ENCODE peak calls at places on chromosomes 7 and 10, in four cellular contexts. Q is nephron progenitor cell; L is stimulated activated CD4-positive, alpha-beta T cell treated with anti-CD3 and anti-CD28 coated beads, Interleukin-15, amount 100 ng/mL, for 24 hours; O is iPS-NIHi11. P is an unnamed sample.

GRCh38 chr10:121715076-121715475 is 116.8 kb upstream of the FGFR2 start:
- DNase-seq in O (no peak), L (no peak), Q (no peak), P (no peak)

GRCh38 chr10:131742371-131743000 is 158.3 kb upstream of the PPP2R2D start:
- DNase-seq in L (no peak), O (no peak), Q (no peak), P (no peak)

GRCh38 chr10:17199351-17199804 is 2.1 kb downstream of the TRDMT1 start:
- DNase-seq in O (no peak), L (no peak), Q (no peak), P (peak; percentile 7)

GRCh38 chr7:143458263-143458662 is 15.0 kb downstream of the TAS2R60 start:
- DNase-seq in Q (no peak), O (no peak), L (no peak), P (no peak)

GRCh38 chr10:114034943-114035645 is 8.6 kb upstream of the ADRB1 start:
- DNase-seq in Q (no peak), O (no peak), L (no peak), P (no peak)

GRCh38 chr10:70584941-70585544 is 17.5 kb downstream of the PRF1 start:
- DNase-seq in L (no peak), Q (peak; percentile 70), O (peak; percentile 90), P (peak; percentile 86)

GRCh38 chr7:122887198-122887597 is 938 bp upstream of the CADPS2 start:
- DNase-seq in O (peak; percentile 29), L (no peak), Q (peak; percentile 54), P (peak; percentile 48)

GRCh38 chr10:23345861-23346260 is 1.3 kb upstream of the C10orf67 start:
- DNase-seq in L (no peak), O (no peak), Q (no peak), P (no peak)

GRCh38 chr7:125316451-125316850 is 386.8 kb upstream of the POT1 start:
- DNase-seq in Q (peak; percentile 16), O (peak; percentile 42), L (no peak), P (peak; percentile 22)

GRCh38 chr10:89302628-89303027 is 782 bp downstream of the IFIT2 start:
- DNase-seq in O (no peak), Q (no peak), L (no peak), P (no peak)

GRCh38 chr10:28177944-28178637 is 124.8 kb downstream of the MPP7 start:
- DNase-seq in L (peak; percentile 18), Q (no peak), O (no peak), P (no peak)

GRCh38 chr10:124305984-124306383 is 112.7 kb downstream of the OAT start:
- DNase-seq in O (no peak), L (no peak), Q (no peak), P (no peak)

GRCh38 chr7:8638076-8638475 is 204.7 kb downstream of the NXPH1 start:
- DNase-seq in L (no peak), Q (no peak), O (peak; percentile 10), P (peak; percentile 3)

GRCh38 chr7:27220440-27220955 is 20.6 kb upstream of the HOXA13 start:
- DNase-seq in Q (no peak), O (no peak), L (no peak), P (peak; percentile 73)

GRCh38 chr10:129605986-129606518 is 139.0 kb downstream of the MGMT start:
- DNase-seq in Q (no peak), L (no peak), O (no peak), P (peak; percentile 60)

GRCh38 chr10:110486680-110487410 is 10.9 kb upstream of the DUSP5 start:
- DNase-seq in Q (no peak), L (no peak), O (no peak), P (no peak)

GRCh38 chr7:152661479-152661878 is 14.5 kb downstream of the XRCC2 start:
- DNase-seq in Q (no peak), O (no peak), L (no peak), P (no peak)

GRCh38 chr7:41222704-41223103 is 480.2 kb downstream of the INHBA start:
- DNase-seq in Q (no peak), O (no peak), L (no peak), P (no peak)

GRCh38 chr10:124989526-124989925 is 47.6 kb downstream of the ZRANB1 start:
- DNase-seq in Q (no peak), O (no peak), L (no peak), P (no peak)

GRCh38 chr7:158524749-158525635 is 62.6 kb downstream of the PTPRN2 start:
- DNase-seq in Q (no peak), O (no peak), L (no peak), P (peak; percentile 58)

GRCh38 chr10:88064608-88065383 is 201.4 kb downstream of the PTEN start:
- DNase-seq in Q (no peak), L (peak; percentile 39), O (no peak), P (no peak)

GRCh38 chr7:118214051-118214832 is 10.3 kb upstream of the ANKRD7 start:
- DNase-seq in O (peak; percentile 23), Q (no peak), L (peak; percentile 80), P (no peak)

GRCh38 chr7:46716926-46717325 is 795.9 kb upstream of the IGFBP3 start:
- DNase-seq in Q (no peak), L (no peak), O (no peak), P (no peak)

GRCh38 chr10:14397069-14397468 is 66.3 kb upstream of the FRMD4A start:
- DNase-seq in O (peak; percentile 21), Q (no peak), L (no peak), P (no peak)

GRCh38 chr10:47046321-47047126 is 135.3 kb downstream of the PTPN20 start:
- DNase-seq in Q (no peak), L (no peak), O (no peak), P (peak; percentile 27)

GRCh38 chr10:71245420-71246325 is 33.3 kb downstream of the UNC5B start:
- DNase-seq in O (no peak), Q (no peak), L (no peak), P (no peak)

GRCh38 chr7:42605800-42606199 is 306.1 kb downstream of the C7orf25 start:
- DNase-seq in O (no peak), L (no peak), Q (no peak), P (no peak)

GRCh38 chr7:36440880-36441279 is 51.2 kb downstream of the ANLN start:
- DNase-seq in O (peak; percentile 54), Q (no peak), L (no peak), P (peak; percentile 36)